ENCODE peak calls at places on chromosomes 5 and 9, in six cellular contexts. M, J, W, D, A and Q are unnamed samples.

GRCh38 chr9:75071530-75072122 is 16.3 kb downstream of the NMRK1 start:
- DNase-seq in M (no peak), J (peak; percentile 37), W (no peak), D (no peak), A (peak; percentile 19), Q (no peak)

GRCh38 chr5:151676719-151677118 is 10.0 kb downstream of the SPARC start:
- DNase-seq in M (no peak), J (no peak), W (no peak), D (no peak), A (no peak), Q (no peak)

GRCh38 chr9:35960029-35960655 is 2.2 kb upstream of the OR2S2 start:
- DNase-seq in M (no peak), J (no peak), W (no peak), D (no peak), A (no peak), Q (peak; percentile 69)

GRCh38 chr5:5132185-5132584 is 7.9 kb upstream of the ADAMTS16 start:
- DNase-seq in M (no peak), J (no peak), W (no peak), D (no peak), A (no peak), Q (no peak)

GRCh38 chr5:151006704-151007334 is 13.6 kb upstream of the GPX3 start:
- DNase-seq in M (no peak), J (no peak), W (no peak), D (no peak), A (no peak), Q (no peak)

GRCh38 chr5:72799721-72800120 is 16.7 kb upstream of the TNPO1 start:
- DNase-seq in M (no peak), J (no peak), W (no peak), D (no peak), A (no peak), Q (no peak)

GRCh38 chr5:81590498-81591384 is 160.2 kb downstream of the SSBP2 start:
- DNase-seq in M (no peak), J (no peak), W (no peak), D (no peak), A (no peak), Q (no peak)

GRCh38 chr5:98772415-98773213 is 849 bp upstream of the RGMB start:
- DNase-seq in M (peak; percentile 59), J (peak; percentile 21), W (peak; percentile 88), D (peak; percentile 86), A (peak; percentile 79), Q (peak; percentile 74)

GRCh38 chr5:43839218-43839617 is 236.2 kb downstream of the NNT start:
- DNase-seq in M (no peak), J (no peak), W (no peak), D (no peak), A (no peak), Q (no peak)

GRCh38 chr5:958701-959571 is 49.7 kb upstream of the NKD2 start:
- DNase-seq in M (no peak), J (no peak), W (peak; percentile 54), D (peak; percentile 80), A (peak; percentile 93), Q (no peak)

GRCh38 chr5:164353155-164353554 is 847.7 kb downstream of the MAT2B start:
- DNase-seq in M (no peak), J (no peak), W (no peak), D (no peak), A (no peak), Q (no peak)

GRCh38 chr9:34337404-34337803 is 8.0 kb downstream of the NUDT2 start:
- DNase-seq in M (no peak), J (no peak), W (no peak), D (peak; percentile 16), A (no peak), Q (no peak)

GRCh38 chr9:116574027-116574679 is 113.0 kb upstream of the TRIM32 start:
- DNase-seq in M (no peak), J (no peak), W (no peak), D (peak; percentile 50), A (no peak), Q (no peak)

GRCh38 chr5:1652873-1653707 is 129.3 kb upstream of the LPCAT1 start:
- DNase-seq in M (no peak), J (no peak), W (peak; percentile 2), D (no peak), A (peak; percentile 48), Q (no peak)

GRCh38 chr5:65480306-65480865 is 1.3 kb downstream of the ADAMTS6 start:
- DNase-seq in M (no peak), J (peak; percentile 7), W (peak; percentile 70), D (peak; percentile 30), A (peak; percentile 64), Q (peak; percentile 27)

GRCh38 chr9:96299823-96300222 is 2.2 kb downstream of the HSD17B3 start:
- DNase-seq in M (no peak), J (no peak), W (no peak), D (no peak), A (peak; percentile 14), Q (no peak)

GRCh38 chr9:27094640-27095039 is 14.4 kb upstream of the TEK start:
- DNase-seq in M (no peak), J (no peak), W (no peak), D (no peak), A (peak; percentile 24), Q (no peak)

GRCh38 chr9:134566196-134566822 is 75.3 kb upstream of the COL5A1 start:
- DNase-seq in M (no peak), J (no peak), W (no peak), D (no peak), A (peak; percentile 2), Q (no peak)

GRCh38 chr5:91328743-91329142 is 54.4 kb downstream of the ARRDC3 start:
- DNase-seq in M (no peak), J (no peak), W (peak; percentile 8), D (no peak), A (no peak), Q (no peak)

GRCh38 chr9:135480071-135480941 is 724 bp downstream of the PPP1R26 start:
- DNase-seq in M (peak; percentile 15), J (no peak), W (peak; percentile 54), D (peak; percentile 54), A (peak; percentile 41), Q (no peak)

GRCh38 chr5:56588125-56588516 is 227.2 kb upstream of the MAP3K1 start:
- DNase-seq in M (no peak), J (no peak), W (no peak), D (no peak), A (no peak), Q (no peak)

GRCh38 chr5:68433921-68434879 is 218.6 kb downstream of the PIK3R1 start:
- DNase-seq in M (no peak), J (peak; percentile 84), W (peak; percentile 83), D (peak; percentile 88), A (peak; percentile 98), Q (no peak)

GRCh38 chr9:96107436-96107835 is 194.5 kb downstream of the HSD17B3 start:
- DNase-seq in M (no peak), J (no peak), W (no peak), D (no peak), A (no peak), Q (no peak)

GRCh38 chr9:3200331-3200774 is 325.4 kb downstream of the RFX3 start:
- DNase-seq in M (no peak), J (no peak), W (no peak), D (no peak), A (no peak), Q (no peak)